ENCODE peak calls at places on chromosomes 2 and 18, in eight cellular contexts. B, T, P, A, L, Z, F and H are unnamed samples.

GRCh38 chr18:32769242-32770180 is 3.3 kb downstream of the KLHL14 start:
- DNase-seq in F (no peak), T (no peak), Z (no peak), L (no peak), P (no peak), B (no peak), A (peak; percentile 58), H (no peak)

GRCh38 chr2:30110773-30111172 is 36.0 kb upstream of the YPEL5 start:
- DNase-seq in Z (no peak), L (no peak), F (no peak), A (no peak), B (peak; percentile 49), P (no peak), T (no peak), H (no peak)

GRCh38 chr2:25322313-25322712 is 19.4 kb downstream of the DNMT3A start:
- DNase-seq in L (no peak), T (no peak), B (no peak), F (no peak), A (no peak), P (no peak), Z (no peak), H (no peak)

GRCh38 chr2:30765226-30765625 is 42.0 kb downstream of the CAPN13 start:
- DNase-seq in B (no peak), L (no peak), Z (peak; percentile 36), P (no peak), A (no peak), F (no peak), T (no peak), H (no peak)

GRCh38 chr18:11801573-11801972 is 49.6 kb upstream of the CHMP1B start:
- DNase-seq in F (no peak), A (no peak), L (no peak), B (no peak), T (no peak), Z (no peak), P (no peak), H (no peak)

GRCh38 chr2:217942731-217943335 is 60.0 kb downstream of the TNS1 start:
- DNase-seq in A (no peak), P (no peak), B (no peak), L (peak; percentile 27), F (no peak), Z (no peak), T (no peak), H (no peak)

GRCh38 chr2:217429981-217430500 is 570.2 kb upstream of the TNP1 start:
- DNase-seq in A (no peak), P (no peak), T (no peak), F (no peak), Z (no peak), B (peak; percentile 28), L (no peak), H (no peak)

GRCh38 chr2:233198026-233198425 is 53.4 kb upstream of the ATG16L1 start:
- DNase-seq in T (no peak), F (no peak), L (no peak), Z (no peak), P (no peak), B (no peak), A (no peak), H (no peak)

GRCh38 chr2:25567406-25567805 is 106.0 kb downstream of the DTNB start:
- DNase-seq in P (peak; percentile 12), Z (no peak), A (peak; percentile 50), T (peak; percentile 12), L (no peak), F (peak; percentile 50), B (peak; percentile 17), H (peak; percentile 51)

GRCh38 chr2:167506395-167506794 is 618.1 kb downstream of the XIRP2 start:
- DNase-seq in Z (no peak), P (no peak), A (no peak), L (no peak), T (no peak), F (no peak), B (no peak), H (no peak)

GRCh38 chr2:74747411-74748080 is 86.4 kb upstream of the HK2 start:
- DNase-seq in P (no peak), L (no peak), F (no peak), B (peak; percentile 38), A (no peak), Z (no peak), T (no peak), H (no peak)

GRCh38 chr18:49024408-49024807 is 73.6 kb upstream of the SMAD7 start:
- DNase-seq in Z (no peak), B (no peak), T (no peak), F (no peak), L (no peak), P (no peak), A (no peak), H (no peak)

GRCh38 chr2:147025611-147026010 is 819.2 kb upstream of the ACVR2A start:
- DNase-seq in L (no peak), F (no peak), A (no peak), P (no peak), B (peak; percentile 45), T (no peak), Z (no peak), H (no peak)

GRCh38 chr2:68632026-68632425 is 11.4 kb upstream of the PROKR1 start:
- DNase-seq in A (peak; percentile 18), L (no peak), T (no peak), F (no peak), P (no peak), Z (no peak), B (no peak), H (no peak)